ENCODE peak calls at places on chromosomes 5 and 9, in eight cellular contexts. B is amniotic stem cell; F is T-helper 9 cell; V is HFFc6; X is activated T-helper 1 cell treated with anti-CD3 and anti-CD28 coated beads, Interleukin-12 subunit alpha, Interleukin-12 subunit beta, Interleukin-2, Interleukin-4 antibody, amounts not matched to agents 30 ng/mL and 10 ng/mL and 1 ng/mL, durations not matched to agents 14 hours and 24 hours and 36 hours; R is uterus; S is HTR-8/SVneo; C is islet precursor cell. U is an unnamed sample.

GRCh38 chr5:78320461-78320860 is 26.0 kb upstream of the AP3B1 start:
- DNase-seq in F (no peak), R (no peak), B (no peak), V (peak), C (no peak), X (no peak), S (peak), U (no peak)

GRCh38 chr5:96997265-96997859 is 61.5 kb downstream of the LNPEP start:
- DNase-seq in C (no peak), B (no peak), R (peak), F (no peak), S (peak), X (no peak), V (peak), U (no peak)

GRCh38 chr9:114856210-114856941 is 50.5 kb upstream of the TNFSF15 start:
- DNase-seq in C (no peak), V (peak), F (no peak), X (no peak), R (no peak), B (peak), S (peak), U (no peak)

GRCh38 chr9:81754245-81754644 is 64.9 kb upstream of the TLE1 start:
- DNase-seq in B (no peak), X (no peak), V (no peak), S (no peak), R (no peak), C (no peak), F (no peak), U (no peak)

GRCh38 chr9:100690438-100690837 is 112.6 kb downstream of the CAVIN4 start:
- DNase-seq in C (no peak), S (no peak), B (no peak), F (no peak), X (no peak), V (no peak), R (no peak), U (no peak)

GRCh38 chr5:54738118-54738972 is 220.8 kb downstream of the SNX18 start:
- DNase-seq in B (no peak), V (peak), R (peak), X (no peak), S (no peak), C (no peak), F (no peak), U (no peak)

GRCh38 chr9:79012561-79012960 is 559.2 kb upstream of the TLE4 start:
- DNase-seq in S (no peak), F (no peak), R (no peak), X (no peak), C (no peak), B (no peak), V (peak), U (no peak)

GRCh38 chr9:123389070-123389469 is 33.1 kb downstream of the CRB2 start:
- DNase-seq in X (no peak), F (no peak), S (no peak), V (no peak), B (no peak), C (no peak), R (no peak), U (no peak)

GRCh38 chr9:95515272-95516113 is 1.3 kb downstream of the PTCH1 start:
- DNase-seq in V (no peak), R (no peak), F (peak), B (no peak), X (no peak), C (peak), S (no peak), U (peak)

GRCh38 chr5:81759632-81760005 is 8.7 kb upstream of the SSBP2 start:
- DNase-seq in C (no peak), V (no peak), R (no peak), X (no peak), S (no peak), B (no peak), F (no peak), U (no peak)

GRCh38 chr5:37005946-37006540 is 129.5 kb downstream of the NIPBL start:
- DNase-seq in V (peak), B (no peak), C (no peak), R (no peak), F (no peak), S (peak), X (no peak), U (peak)

GRCh38 chr9:109249615-109250014 is 71.2 kb downstream of the EPB41L4B start:
- DNase-seq in R (no peak), B (no peak), S (no peak), V (no peak), X (no peak), F (no peak), C (peak), U (no peak)